ENCODE peak calls at places on chromosomes 16 and 17, in five cellular contexts. One of them, this sample, is unnamed.

GRCh38 chr17:78966123-78966813 is 13.5 kb downstream of the LGALS3BP start:
- DNase-seq in CD8-positive, alpha-beta T cell: no peak
- DNase-seq in mammary epithelial cell: no peak
- DNase-seq in pancreas: no peak
- DNase-seq in neural progenitor cell: no peak
- DNase-seq in this sample: no peak

GRCh38 chr17:15501282-15501681 is 33.9 kb upstream of the CDRT4 start:
- DNase-seq in CD8-positive, alpha-beta T cell: no peak
- DNase-seq in mammary epithelial cell: no peak
- DNase-seq in pancreas: no peak
- DNase-seq in neural progenitor cell: no peak
- DNase-seq in this sample: no peak

GRCh38 chr17:65914784-65915342 is 277.1 kb downstream of the CEP112 start:
- DNase-seq in CD8-positive, alpha-beta T cell: no peak
- DNase-seq in mammary epithelial cell: peak
- DNase-seq in pancreas: no peak
- DNase-seq in neural progenitor cell: no peak
- DNase-seq in this sample: peak

GRCh38 chr16:54118846-54119245 is 167.7 kb downstream of the IRX3 start:
- DNase-seq in CD8-positive, alpha-beta T cell: no peak
- DNase-seq in mammary epithelial cell: peak
- DNase-seq in pancreas: no peak
- DNase-seq in neural progenitor cell: no peak
- DNase-seq in this sample: peak

GRCh38 chr17:52170963-52171572 is 12.6 kb upstream of the CA10 start:
- DNase-seq in CD8-positive, alpha-beta T cell: no peak
- DNase-seq in mammary epithelial cell: peak
- DNase-seq in pancreas: peak
- DNase-seq in neural progenitor cell: peak
- DNase-seq in this sample: peak

GRCh38 chr16:77732241-77732946 is 10.1 kb downstream of the NUDT7 start:
- DNase-seq in CD8-positive, alpha-beta T cell: no peak
- DNase-seq in mammary epithelial cell: peak
- DNase-seq in pancreas: no peak
- DNase-seq in neural progenitor cell: no peak
- DNase-seq in this sample: peak

GRCh38 chr17:50935201-50936124 is 69.3 kb upstream of the TOB1 start:
- DNase-seq in CD8-positive, alpha-beta T cell: no peak
- DNase-seq in mammary epithelial cell: peak
- DNase-seq in pancreas: peak
- DNase-seq in neural progenitor cell: no peak
- DNase-seq in this sample: peak

GRCh38 chr17:78176548-78177025 is 8.2 kb downstream of the SYNGR2 start:
- DNase-seq in CD8-positive, alpha-beta T cell: peak
- DNase-seq in mammary epithelial cell: peak
- DNase-seq in pancreas: peak
- DNase-seq in neural progenitor cell: peak
- DNase-seq in this sample: peak

GRCh38 chr16:83005653-83006160 is 378.9 kb downstream of the CDH13 start:
- DNase-seq in CD8-positive, alpha-beta T cell: no peak
- DNase-seq in mammary epithelial cell: no peak
- DNase-seq in pancreas: no peak
- DNase-seq in neural progenitor cell: no peak
- DNase-seq in this sample: no peak

GRCh38 chr16:58670946-58671583 is 13.5 kb downstream of the SLC38A7 start:
- DNase-seq in CD8-positive, alpha-beta T cell: no peak
- DNase-seq in mammary epithelial cell: no peak
- DNase-seq in pancreas: no peak
- DNase-seq in neural progenitor cell: no peak
- DNase-seq in this sample: no peak

GRCh38 chr17:78806451-78806850 is 24.4 kb upstream of the CYTH1 start:
- DNase-seq in CD8-positive, alpha-beta T cell: no peak
- DNase-seq in mammary epithelial cell: no peak
- DNase-seq in pancreas: no peak
- DNase-seq in neural progenitor cell: no peak
- DNase-seq in this sample: no peak

GRCh38 chr16:78437352-78437968 is 338.0 kb downstream of the WWOX start:
- DNase-seq in CD8-positive, alpha-beta T cell: peak
- DNase-seq in mammary epithelial cell: no peak
- DNase-seq in pancreas: peak
- DNase-seq in neural progenitor cell: peak
- DNase-seq in this sample: peak

GRCh38 chr17:41329279-41329925 is 13.9 kb upstream of the KRTAP17-1 start:
- DNase-seq in CD8-positive, alpha-beta T cell: no peak
- DNase-seq in mammary epithelial cell: peak
- DNase-seq in pancreas: no peak
- DNase-seq in neural progenitor cell: peak
- DNase-seq in this sample: peak

GRCh38 chr16:4777339-4778049 is 10.5 kb upstream of the ZNF500 start:
- DNase-seq in CD8-positive, alpha-beta T cell: no peak
- DNase-seq in mammary epithelial cell: no peak
- DNase-seq in pancreas: no peak
- DNase-seq in neural progenitor cell: no peak
- DNase-seq in this sample: no peak

GRCh38 chr17:63378411-63379076 is 67.6 kb downstream of the CYB561 start:
- DNase-seq in CD8-positive, alpha-beta T cell: no peak
- DNase-seq in mammary epithelial cell: no peak
- DNase-seq in pancreas: no peak
- DNase-seq in neural progenitor cell: no peak
- DNase-seq in this sample: no peak

GRCh38 chr16:35181422-35182030 is 1722.1 kb downstream of the TP53TG3F start:
- DNase-seq in CD8-positive, alpha-beta T cell: no peak
- DNase-seq in mammary epithelial cell: no peak
- DNase-seq in pancreas: no peak
- DNase-seq in neural progenitor cell: no peak
- DNase-seq in this sample: no peak

GRCh38 chr17:12592941-12593340 is 72.7 kb upstream of the MYOCD start:
- DNase-seq in CD8-positive, alpha-beta T cell: no peak
- DNase-seq in mammary epithelial cell: no peak
- DNase-seq in pancreas: no peak
- DNase-seq in neural progenitor cell: no peak
- DNase-seq in this sample: no peak

GRCh38 chr16:12079411-12079965 is 103.0 kb downstream of the SNX29 start:
- DNase-seq in CD8-positive, alpha-beta T cell: no peak
- DNase-seq in mammary epithelial cell: no peak
- DNase-seq in pancreas: no peak
- DNase-seq in neural progenitor cell: no peak
- DNase-seq in this sample: no peak

GRCh38 chr16:89194340-89195311 is 5.7 kb downstream of the SLC22A31 start:
- DNase-seq in CD8-positive, alpha-beta T cell: no peak
- DNase-seq in mammary epithelial cell: no peak
- DNase-seq in pancreas: no peak
- DNase-seq in neural progenitor cell: no peak
- DNase-seq in this sample: no peak

GRCh38 chr16:83336630-83337029 is 471.1 kb upstream of the HSBP1 start:
- DNase-seq in CD8-positive, alpha-beta T cell: no peak
- DNase-seq in mammary epithelial cell: peak
- DNase-seq in pancreas: no peak
- DNase-seq in neural progenitor cell: no peak
- DNase-seq in this sample: peak

GRCh38 chr17:21678451-21679081 is 13.8 kb upstream of the KCNJ18 start:
- DNase-seq in CD8-positive, alpha-beta T cell: no peak
- DNase-seq in mammary epithelial cell: no peak
- DNase-seq in pancreas: peak
- DNase-seq in neural progenitor cell: no peak
- DNase-seq in this sample: no peak

GRCh38 chr17:80703109-80703508 is 158.5 kb downstream of the RPTOR start:
- DNase-seq in CD8-positive, alpha-beta T cell: no peak
- DNase-seq in mammary epithelial cell: no peak
- DNase-seq in pancreas: no peak
- DNase-seq in neural progenitor cell: no peak
- DNase-seq in this sample: no peak

GRCh38 chr16:72873853-72874252 is 174.1 kb downstream of the ZFHX3 start:
- DNase-seq in CD8-positive, alpha-beta T cell: no peak
- DNase-seq in mammary epithelial cell: no peak
- DNase-seq in pancreas: no peak
- DNase-seq in neural progenitor cell: no peak
- DNase-seq in this sample: no peak

GRCh38 chr17:54900457-54901229 is at the start of gene TOM1L1:
- DNase-seq in CD8-positive, alpha-beta T cell: no peak
- DNase-seq in mammary epithelial cell: peak
- DNase-seq in pancreas: peak
- DNase-seq in neural progenitor cell: peak
- DNase-seq in this sample: peak

GRCh38 chr16:1154887-1155331 is 2.0 kb downstream of the CACNA1H start:
- DNase-seq in CD8-positive, alpha-beta T cell: no peak
- DNase-seq in mammary epithelial cell: no peak
- DNase-seq in pancreas: no peak
- DNase-seq in neural progenitor cell: no peak
- DNase-seq in this sample: no peak

GRCh38 chr16:49598386-49599170 is 225.0 kb downstream of the C16orf78 start:
- DNase-seq in CD8-positive, alpha-beta T cell: no peak
- DNase-seq in mammary epithelial cell: no peak
- DNase-seq in pancreas: no peak
- DNase-seq in neural progenitor cell: no peak
- DNase-seq in this sample: no peak

GRCh38 chr17:1928976-1929375 is 96.2 kb downstream of the RTN4RL1 start:
- DNase-seq in CD8-positive, alpha-beta T cell: no peak
- DNase-seq in mammary epithelial cell: no peak
- DNase-seq in pancreas: no peak
- DNase-seq in neural progenitor cell: peak
- DNase-seq in this sample: no peak

GRCh38 chr16:21943571-21943970 is 9.6 kb upstream of the UQCRC2 start:
- DNase-seq in CD8-positive, alpha-beta T cell: no peak
- DNase-seq in mammary epithelial cell: no peak
- DNase-seq in pancreas: no peak
- DNase-seq in neural progenitor cell: no peak
- DNase-seq in this sample: no peak

GRCh38 chr17:69733171-69734014 is 318.9 kb downstream of the MAP2K6 start:
- DNase-seq in CD8-positive, alpha-beta T cell: no peak
- DNase-seq in mammary epithelial cell: peak
- DNase-seq in pancreas: no peak
- DNase-seq in neural progenitor cell: no peak
- DNase-seq in this sample: peak

GRCh38 chr16:11114366-11115164 is 141.4 kb downstream of the SOCS1 start:
- DNase-seq in CD8-positive, alpha-beta T cell: no peak
- DNase-seq in mammary epithelial cell: no peak
- DNase-seq in pancreas: no peak
- DNase-seq in neural progenitor cell: no peak
- DNase-seq in this sample: no peak

GRCh38 chr16:20598832-20599469 is 22.8 kb upstream of the ACSM2B start:
- DNase-seq in CD8-positive, alpha-beta T cell: no peak
- DNase-seq in mammary epithelial cell: no peak
- DNase-seq in pancreas: peak
- DNase-seq in neural progenitor cell: peak
- DNase-seq in this sample: no peak

GRCh38 chr17:70022175-70022574 is 52.9 kb upstream of the KCNJ16 start:
- DNase-seq in CD8-positive, alpha-beta T cell: no peak
- DNase-seq in mammary epithelial cell: no peak
- DNase-seq in pancreas: no peak
- DNase-seq in neural progenitor cell: no peak
- DNase-seq in this sample: no peak

GRCh38 chr16:48542020-48542473 is 67.9 kb downstream of the N4BP1 start:
- DNase-seq in CD8-positive, alpha-beta T cell: no peak
- DNase-seq in mammary epithelial cell: peak
- DNase-seq in pancreas: no peak
- DNase-seq in neural progenitor cell: peak
- DNase-seq in this sample: peak

GRCh38 chr16:72532896-72533295 is 360.9 kb upstream of the PMFBP1 start:
- DNase-seq in CD8-positive, alpha-beta T cell: no peak
- DNase-seq in mammary epithelial cell: no peak
- DNase-seq in pancreas: no peak
- DNase-seq in neural progenitor cell: no peak
- DNase-seq in this sample: no peak

GRCh38 chr17:1977583-1978395 is 47.3 kb downstream of the RTN4RL1 start:
- DNase-seq in CD8-positive, alpha-beta T cell: no peak
- DNase-seq in mammary epithelial cell: no peak
- DNase-seq in pancreas: no peak
- DNase-seq in neural progenitor cell: peak
- DNase-seq in this sample: no peak

GRCh38 chr16:17303101-17303500 is 167.7 kb downstream of the XYLT1 start:
- DNase-seq in CD8-positive, alpha-beta T cell: no peak
- DNase-seq in mammary epithelial cell: no peak
- DNase-seq in pancreas: no peak
- DNase-seq in neural progenitor cell: no peak
- DNase-seq in this sample: no peak

GRCh38 chr16:17306745-17307144 is 164.0 kb downstream of the XYLT1 start:
- DNase-seq in CD8-positive, alpha-beta T cell: no peak
- DNase-seq in mammary epithelial cell: no peak
- DNase-seq in pancreas: no peak
- DNase-seq in neural progenitor cell: no peak
- DNase-seq in this sample: no peak

GRCh38 chr16:17305694-17306093 is 165.1 kb downstream of the XYLT1 start:
- DNase-seq in CD8-positive, alpha-beta T cell: no peak
- DNase-seq in mammary epithelial cell: no peak
- DNase-seq in pancreas: no peak
- DNase-seq in neural progenitor cell: no peak
- DNase-seq in this sample: no peak

GRCh38 chr16:17304124-17304813 is 166.5 kb downstream of the XYLT1 start:
- DNase-seq in CD8-positive, alpha-beta T cell: no peak
- DNase-seq in mammary epithelial cell: peak
- DNase-seq in pancreas: peak
- DNase-seq in neural progenitor cell: no peak
- DNase-seq in this sample: no peak

GRCh38 chr16:17304814-17305169 is 166.0 kb downstream of the XYLT1 start:
- DNase-seq in CD8-positive, alpha-beta T cell: no peak
- DNase-seq in mammary epithelial cell: no peak
- DNase-seq in pancreas: no peak
- DNase-seq in neural progenitor cell: no peak
- DNase-seq in this sample: no peak
- TF ChIP-seq CTCF in CD8-positive, alpha-beta T cell: no peak
- TF ChIP-seq CTCF in mammary epithelial cell: peak
- TF ChIP-seq CTCF in pancreas: no peak
- TF ChIP-seq CTCF in neural progenitor cell: no peak
- TF ChIP-seq CTCF in this sample: no peak

GRCh38 chr17:37177234-37177633 is 198.6 kb upstream of the C17orf78 start:
- DNase-seq in CD8-positive, alpha-beta T cell: no peak
- DNase-seq in mammary epithelial cell: peak
- DNase-seq in pancreas: no peak
- DNase-seq in neural progenitor cell: no peak
- DNase-seq in this sample: no peak
- TF ChIP-seq CTCF in CD8-positive, alpha-beta T cell: no peak
- TF ChIP-seq CTCF in mammary epithelial cell: no peak
- TF ChIP-seq CTCF in pancreas: no peak
- TF ChIP-seq CTCF in neural progenitor cell: no peak
- TF ChIP-seq CTCF in this sample: no peak

GRCh38 chr17:75239778-75240393 is 21.5 kb downstream of the GGA3 start:
- DNase-seq in CD8-positive, alpha-beta T cell: no peak
- DNase-seq in mammary epithelial cell: no peak
- DNase-seq in pancreas: no peak
- DNase-seq in neural progenitor cell: peak
- DNase-seq in this sample: no peak
- TF ChIP-seq CTCF in CD8-positive, alpha-beta T cell: no peak
- TF ChIP-seq CTCF in mammary epithelial cell: no peak
- TF ChIP-seq CTCF in pancreas: no peak
- TF ChIP-seq CTCF in neural progenitor cell: no peak
- TF ChIP-seq CTCF in this sample: no peak

DNA sequence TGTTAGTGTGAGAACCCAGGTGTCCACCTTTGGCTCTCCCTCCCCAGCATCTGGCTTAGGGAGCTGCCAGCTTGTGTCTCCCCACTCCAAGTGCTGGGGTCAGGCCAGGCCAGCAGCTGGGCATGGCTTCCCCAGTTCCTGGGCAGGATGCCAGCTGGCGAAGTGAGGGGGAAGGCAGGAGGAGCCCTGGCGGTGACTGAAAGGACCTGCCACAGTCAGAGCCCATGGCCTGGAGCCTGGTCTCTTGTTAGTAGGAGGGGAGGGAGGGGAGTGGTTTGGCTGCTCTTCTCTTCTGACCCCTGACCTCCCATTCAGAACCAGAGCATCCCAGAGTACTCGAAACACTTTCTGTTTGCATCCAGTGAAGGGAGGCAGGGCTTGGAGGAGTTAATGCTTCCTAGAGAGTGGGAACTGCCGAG is 586 bp downstream of the CHD3 start:
- DNase-seq in CD8-positive, alpha-beta T cell: no peak
- DNase-seq in mammary epithelial cell: peak
- DNase-seq in pancreas: peak
- DNase-seq in neural progenitor cell: peak
- DNase-seq in this sample: peak
- TF ChIP-seq CTCF in CD8-positive, alpha-beta T cell: no peak
- TF ChIP-seq CTCF in mammary epithelial cell: peak
- TF ChIP-seq CTCF in pancreas: peak
- TF ChIP-seq CTCF in neural progenitor cell: peak
- TF ChIP-seq CTCF in this sample: peak

This sample was measured in MCF 10A.